ENCODE peak calls at places on chromosome 1, in seven cellular contexts. T, O, H, Q, N, C and B are unnamed samples.

GRCh38 chr1:88695781-88696180 is 11.7 kb downstream of the PKN2 start:
- DNase-seq in T (no peak), C (no peak), O (no peak), H (no peak), N (no peak), Q (no peak), B (no peak)

GRCh38 chr1:231699769-231700168 is 73.2 kb downstream of the DISC1 start:
- DNase-seq in C (no peak), H (no peak), N (no peak), T (no peak), Q (no peak), O (peak; percentile 26), B (no peak)

GRCh38 chr1:25815208-25816111 is 4.3 kb upstream of the MTFR1L start:
- DNase-seq in C (no peak), T (no peak), O (no peak), N (no peak), Q (no peak), H (no peak), B (no peak)

GRCh38 chr1:234975122-234975940 is 153.3 kb downstream of the TOMM20 start:
- DNase-seq in T (no peak), O (peak; percentile 94), N (peak; percentile 63), H (no peak), Q (peak; percentile 93), C (peak; percentile 80), B (no peak)

GRCh38 chr1:3066250-3066711 is 2.7 kb upstream of the PRDM16 start:
- DNase-seq in O (peak; percentile 8), N (peak; percentile 86), T (no peak), C (no peak), Q (peak; percentile 72), H (no peak), B (peak; percentile 5)

GRCh38 chr1:38370716-38371504 is 324.3 kb upstream of the POU3F1 start:
- DNase-seq in Q (no peak), C (no peak), N (peak; percentile 53), T (no peak), H (no peak), O (no peak), B (no peak)

GRCh38 chr1:109438798-109439297 is 12.6 kb upstream of the PSMA5 start:
- DNase-seq in Q (no peak), O (peak; percentile 98), C (no peak), N (no peak), H (no peak), T (no peak), B (no peak)

GRCh38 chr1:227952374-227953021 is 4.8 kb upstream of the WNT9A start:
- DNase-seq in C (peak; percentile 34), H (no peak), T (peak; percentile 46), N (peak; percentile 31), O (no peak), Q (no peak), B (no peak)

GRCh38 chr1:151620286-151620685 is 8.4 kb downstream of the SNX27 start:
- DNase-seq in O (peak; percentile 79), T (no peak), Q (no peak), N (no peak), C (no peak), H (peak; percentile 16), B (no peak)

GRCh38 chr1:15275921-15276683 is 29.1 kb downstream of the FHAD1 start:
- DNase-seq in N (no peak), H (no peak), Q (no peak), C (no peak), O (no peak), T (no peak), B (no peak)

GRCh38 chr1:229447809-229448252 is 13.9 kb upstream of the ACTA1 start:
- DNase-seq in T (no peak), C (no peak), H (no peak), O (no peak), N (no peak), Q (peak; percentile 43), B (no peak)
- H3K4me3 ChIP-seq in T (no peak overlapping the region), C (no peak overlapping the region), H (no peak overlapping the region), O (no peak overlapping the region), N (no peak overlapping the region), Q (no peak overlapping the region), B (no peak overlapping the region)

DNA sequence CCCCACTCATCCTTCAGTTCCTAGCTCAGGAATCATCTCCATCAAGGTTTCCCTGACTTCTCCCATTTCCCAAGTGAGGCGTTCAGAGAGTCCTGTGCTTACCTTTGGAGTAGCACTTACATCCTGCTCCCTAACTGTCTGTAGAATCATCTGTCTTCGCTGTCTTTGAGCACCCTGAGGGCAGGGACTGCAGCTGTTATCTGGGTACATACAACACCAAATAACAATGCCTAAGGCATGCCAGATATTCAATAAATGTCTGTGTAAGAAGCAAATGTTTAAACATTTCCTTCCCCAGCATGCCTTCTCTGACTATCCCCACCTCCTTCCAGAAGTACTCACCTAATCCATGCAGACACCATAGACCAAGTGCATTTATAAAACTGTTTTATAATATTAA is 65.4 kb downstream of the JAK1 start:
- DNase-seq in C (no peak), N (no peak), T (no peak), O (no peak), Q (peak; percentile 56), H (no peak), B (no peak)
- H3K4me1 ChIP-seq in C (peaks cover 13% of the 10 kb centered on the region), N (peaks cover 5% of the 10 kb centered on the region), T (peaks cover 10% of the 10 kb centered on the region), O (peaks cover 13% of the 10 kb centered on the region), Q (peaks cover 8% of the 10 kb centered on the region), H (peaks cover 43% of the 10 kb centered on the region), B (peaks cover 69% of the 10 kb centered on the region)

GRCh38 chr1:6446665-6447015 is 19.3 kb downstream of the TNFRSF25 start:
- DNase-seq in Q (no peak), O (no peak), C (no peak), H (no peak), T (no peak), N (no peak), B (no peak)
- H3K27ac ChIP-seq in Q (no peak overlapping the region), O (no peak overlapping the region), C (no peak overlapping the region), H (no peak overlapping the region), T (no peak overlapping the region), N (no peak overlapping the region), B (no peak overlapping the region)

GRCh38 chr1:28775121-28775942 is 36.6 kb upstream of the OPRD1 start:
- DNase-seq in T (peak; percentile 70), H (peak; percentile 69), Q (peak; percentile 32), O (peak; percentile 77), N (peak; percentile 90), C (no peak), B (peak; percentile 77)
- H3K4me3 ChIP-seq in T (peak overlapping the region; percentile 68), H (peak overlapping the region; percentile 47), Q (no peak overlapping the region), O (peak overlapping the region; percentile 11), N (no peak overlapping the region), C (no peak overlapping the region), B (peak overlapping the region; percentile 63)

DNA sequence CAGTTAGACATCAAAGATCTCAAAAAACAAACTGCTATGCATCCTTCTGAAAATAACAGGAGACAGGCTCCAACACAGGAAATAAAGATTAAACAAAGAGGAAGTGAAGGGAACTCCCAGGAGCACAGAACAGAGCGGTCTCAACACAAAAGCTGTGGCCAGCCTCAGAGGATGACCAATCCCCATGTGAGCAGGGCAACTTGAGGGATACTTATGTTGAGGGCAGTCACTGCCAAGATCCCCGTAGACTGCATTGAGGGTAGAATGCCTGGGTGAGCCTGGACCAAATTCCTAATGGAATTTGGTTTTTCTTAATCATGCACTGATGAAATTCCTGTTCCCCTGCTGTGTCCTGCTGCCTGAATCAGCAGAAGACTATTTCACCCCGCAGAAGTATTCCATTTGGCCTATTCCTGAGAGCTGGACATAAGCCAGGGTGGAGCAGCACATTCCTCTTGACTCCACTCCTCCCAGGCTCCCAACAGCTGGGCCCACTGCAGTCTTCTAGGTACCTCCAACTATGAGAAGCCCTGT is 49.0 kb downstream of the JAK1 start:
- DNase-seq in T (no peak), H (no peak), O (peak; percentile 98), C (peak; percentile 91), N (peak; percentile 65), Q (peak; percentile 89), B (no peak)
- H3K4me1 ChIP-seq in T (peaks cover 19% of the 10 kb centered on the region), H (peaks cover 10% of the 10 kb centered on the region), O (peaks cover 33% of the 10 kb centered on the region), C (peaks cover 44% of the 10 kb centered on the region), N (peaks cover 9% of the 10 kb centered on the region), Q (peaks cover 6% of the 10 kb centered on the region), B (peaks cover 51% of the 10 kb centered on the region)

GRCh38 chr1:119184972-119185371 is 44.5 kb upstream of the WARS2 start:
- DNase-seq in T (no peak), C (no peak), O (no peak), N (no peak), Q (no peak), H (no peak), B (no peak)
- H3K27ac ChIP-seq in T (no peak overlapping the region), C (no peak overlapping the region), O (no peak overlapping the region), N (no peak overlapping the region), Q (no peak overlapping the region), H (no peak overlapping the region), B (no peak overlapping the region)

DNA sequence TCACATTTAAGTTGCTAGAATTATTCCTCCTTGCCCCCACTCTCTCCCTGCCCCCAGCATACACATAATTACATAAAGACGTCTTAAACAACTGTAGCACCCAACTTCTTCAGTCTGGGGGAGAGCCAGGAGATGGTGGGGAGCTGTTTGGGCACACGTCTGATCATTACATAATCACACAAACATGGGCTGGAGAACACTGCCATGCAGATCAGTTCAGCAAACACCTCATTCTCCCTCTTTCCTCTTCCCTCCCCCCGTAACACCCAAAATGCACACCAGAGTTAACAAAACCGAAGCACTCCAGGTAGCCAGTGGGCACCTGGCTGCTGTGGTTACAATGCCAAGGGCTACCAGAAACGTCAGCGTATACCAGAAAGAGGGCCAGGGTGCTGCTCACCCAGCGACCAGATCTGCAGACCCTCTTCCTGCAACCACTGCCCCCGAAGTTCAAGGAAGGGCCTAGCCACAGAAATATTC is 1.6 kb downstream of the HIVEP3 start:
- DNase-seq in T (no peak), Q (no peak), C (no peak), N (no peak), H (no peak), O (no peak), B (no peak)
- H3K4me3 ChIP-seq in T (peak overlapping the region; percentile 66), Q (no peak overlapping the region), C (no peak overlapping the region), N (peak overlapping the region; percentile 68), H (peak overlapping the region; percentile 68), O (no peak overlapping the region), B (peak overlapping the region; percentile 67)

DNA sequence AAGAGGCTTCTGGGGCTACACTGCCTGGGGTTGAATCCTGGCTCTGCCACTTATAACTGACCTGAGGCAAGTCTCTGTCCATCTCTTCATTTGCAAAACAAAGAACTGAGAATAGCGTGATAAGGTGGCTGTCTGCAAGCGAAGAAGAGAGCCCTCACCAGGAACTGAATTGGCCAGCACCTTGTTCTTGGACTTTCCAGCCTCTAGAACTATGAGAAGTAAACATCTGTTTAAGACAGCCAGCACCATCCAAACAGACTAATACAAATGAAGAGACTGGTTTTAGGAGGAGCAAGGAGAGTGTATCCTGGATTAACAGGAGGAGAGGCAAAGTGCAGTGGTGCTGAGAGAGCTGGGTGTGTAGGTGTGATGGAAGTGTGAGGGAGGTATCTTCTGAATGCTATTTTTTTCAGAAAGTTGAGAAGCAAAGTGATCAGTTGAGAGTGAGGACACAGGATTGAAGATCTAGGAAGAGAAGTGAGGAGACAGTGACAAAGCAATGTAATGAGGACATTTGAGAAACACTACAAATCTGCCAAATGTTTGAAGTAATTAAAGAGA is 59.3 kb downstream of the CD58 start:
- DNase-seq in Q (no peak), O (no peak), T (no peak), N (no peak), C (no peak), H (no peak), B (no peak)
- H3K4me1 ChIP-seq in Q (no peaks in the 10 kb centered on the region), O (peaks cover 15% of the 10 kb centered on the region), T (peaks cover 6% of the 10 kb centered on the region), N (no peaks in the 10 kb centered on the region), C (peaks cover 22% of the 10 kb centered on the region), H (peaks cover 65% of the 10 kb centered on the region), B (peaks cover 63% of the 10 kb centered on the region)

GRCh38 chr1:8552135-8552534 is 234.2 kb downstream of the SLC45A1 start:
- DNase-seq in C (no peak), N (no peak), T (no peak), O (no peak), H (no peak), Q (no peak), B (peak; percentile 15)
- H3K27ac ChIP-seq in C (no peak overlapping the region), N (peak overlapping the region; percentile 62), T (no peak overlapping the region), O (no peak overlapping the region), H (no peak overlapping the region), Q (no peak overlapping the region), B (no peak overlapping the region)